ENCODE peak calls at places on chromosomes 11 and 22, in six cellular contexts. G, P, Q, I, Y and L are unnamed samples.
A peak's percentile ranks its signal among the peaks of the same experiment; 100 is the strongest.

GRCh38 chr11:12494699-12495098 is 117.3 kb downstream of the PARVA start:
- DNase-seq in G (no peak), P (no peak), Q (no peak), I (no peak), Y (no peak), L (peak; percentile 10)

GRCh38 chr22:38981005-38981658 is 1.0 kb upstream of the APOBEC3B start:
- DNase-seq in G (no peak), P (no peak), Q (peak; percentile 37), I (no peak), Y (no peak), L (peak; percentile 10)

GRCh38 chr22:49201046-49201970 is 626.4 kb downstream of the BRD1 start:
- DNase-seq in G (no peak), P (no peak), Q (no peak), I (peak; percentile 14), Y (peak; percentile 30), L (no peak)

GRCh38 chr22:34850010-34850409 is 215.9 kb upstream of the ISX start:
- DNase-seq in G (no peak), P (no peak), Q (no peak), I (no peak), Y (no peak), L (no peak)

GRCh38 chr22:22720724-22721261 is 76.4 kb downstream of the GGTLC2 start:
- DNase-seq in G (no peak), P (peak; percentile 64), Q (no peak), I (no peak), Y (no peak), L (no peak)

GRCh38 chr11:844693-845644 is 2.3 kb downstream of the TSPAN4 start:
- DNase-seq in G (no peak), P (peak; percentile 47), Q (no peak), I (peak; percentile 89), Y (peak; percentile 88), L (peak; percentile 86)

GRCh38 chr22:35306350-35306967 is 6.8 kb downstream of the TOM1 start:
- DNase-seq in G (no peak), P (no peak), Q (no peak), I (no peak), Y (no peak), L (no peak)

GRCh38 chr22:46012182-46012880 is 35.4 kb upstream of the WNT7B start:
- DNase-seq in G (no peak), P (no peak), Q (no peak), I (no peak), Y (no peak), L (no peak)

GRCh38 chr11:18768472-18768901 is 23.1 kb downstream of the PTPN5 start:
- DNase-seq in G (peak; percentile 49), P (no peak), Q (no peak), I (no peak), Y (no peak), L (no peak)

GRCh38 chr11:43269229-43269928 is 42.4 kb upstream of the API5 start:
- DNase-seq in G (no peak), P (no peak), Q (no peak), I (no peak), Y (no peak), L (no peak)

GRCh38 chr22:17587631-17588030 is 24.3 kb downstream of the SLC25A18 start:
- DNase-seq in G (no peak), P (no peak), Q (no peak), I (no peak), Y (no peak), L (no peak)

GRCh38 chr22:38754247-38755154 is 1.3 kb downstream of the SUN2 start:
- DNase-seq in G (no peak), P (peak; percentile 79), Q (no peak), I (peak; percentile 60), Y (peak; percentile 88), L (peak; percentile 43)

GRCh38 chr11:117172678-117173421 is 5.7 kb upstream of the SIDT2 start:
- DNase-seq in G (no peak), P (no peak), Q (no peak), I (no peak), Y (no peak), L (peak; percentile 32)

GRCh38 chr22:43185860-43186261 is 1.1 kb downstream of the TTLL12 start:
- DNase-seq in G (no peak), P (no peak), Q (peak; percentile 29), I (no peak), Y (peak; percentile 85), L (peak; percentile 38)

GRCh38 chr22:36430863-36431262 is 43.1 kb upstream of the MYH9 start:
- DNase-seq in G (no peak), P (no peak), Q (no peak), I (no peak), Y (no peak), L (no peak)

GRCh38 chr11:61697093-61697492 is 16.9 kb downstream of the DAGLA start:
- DNase-seq in G (no peak), P (no peak), Q (no peak), I (no peak), Y (no peak), L (no peak)

DNA sequence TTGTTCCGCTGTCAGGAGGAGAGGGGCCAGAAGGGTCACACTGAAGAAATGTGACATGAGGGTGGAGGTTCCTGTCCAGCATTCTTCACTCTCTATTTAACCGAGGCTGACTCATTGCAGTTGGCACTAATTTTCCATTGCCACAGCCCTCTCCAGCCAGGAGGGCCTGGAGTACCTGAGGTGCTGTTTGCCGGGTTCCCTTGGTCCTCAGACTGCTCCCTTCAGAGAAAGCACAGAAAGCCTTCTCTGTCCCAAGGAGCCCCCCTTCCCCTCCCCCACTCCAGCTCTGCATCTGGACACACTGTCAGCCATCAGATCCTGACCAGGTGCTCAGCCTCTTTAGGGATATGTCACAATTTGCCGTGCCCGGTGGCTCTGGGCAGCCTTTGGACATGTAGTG is 3.1 kb upstream of the C11orf91 start:
- DNase-seq in G (no peak), P (no peak), Q (no peak), I (no peak), Y (no peak), L (no peak)
- TF ChIP-seq POLR2A in G (no peak), P (no peak), Q (no peak), I (no peak), Y (no peak), L (no peak)

DNA sequence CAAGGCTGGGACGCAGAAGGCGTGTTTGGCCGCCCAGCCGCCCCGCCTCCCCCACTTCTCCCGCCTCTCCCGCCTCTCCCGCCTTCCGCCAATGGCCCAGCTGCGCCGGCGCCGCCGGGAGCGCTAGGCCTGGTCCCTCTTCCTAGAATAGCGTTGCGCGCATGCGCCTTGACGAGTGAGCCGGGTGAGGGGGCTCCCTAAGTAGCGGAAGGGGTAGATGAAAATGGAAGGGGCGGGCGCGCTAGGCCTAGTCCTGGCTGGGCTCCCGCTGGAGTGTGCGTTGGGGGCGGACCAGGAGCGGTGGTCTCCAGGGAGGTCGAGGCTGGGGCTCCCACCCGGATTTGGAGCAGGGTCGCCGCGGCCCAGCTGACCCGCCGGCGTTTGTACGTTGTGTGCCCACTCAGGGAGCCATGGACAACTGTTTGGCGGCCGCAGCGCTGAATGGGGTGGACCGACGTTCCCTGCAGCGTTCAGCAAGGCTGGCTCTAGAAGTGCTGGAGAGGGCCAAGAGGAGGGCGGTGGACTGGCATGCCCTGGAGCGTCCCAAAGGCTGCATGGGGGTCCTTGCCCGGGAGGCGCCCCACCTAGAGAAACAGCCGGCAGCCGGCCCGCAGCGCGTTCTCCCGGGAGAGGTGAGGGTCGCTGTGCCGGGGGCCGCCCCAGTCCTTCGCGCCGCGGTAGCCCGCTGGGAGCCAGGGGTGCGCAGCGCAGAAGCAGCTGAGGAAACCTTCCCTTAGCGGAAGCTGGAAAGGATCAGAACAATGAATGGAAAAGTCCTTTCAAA is at the start of gene AKIP1:
- DNase-seq in G (peak; percentile 73), P (peak; percentile 78), Q (peak; percentile 83), I (peak; percentile 96), Y (peak; percentile 97), L (peak; percentile 92)
- TF ChIP-seq POLR2A in G (no peak), P (no peak), Q (peak; percentile 30), I (no peak), Y (peak; percentile 50), L (peak; percentile 62)

GRCh38 chr11:126498281-126498680 is 142.8 kb downstream of the ST3GAL4 start:
- DNase-seq in G (no peak), P (no peak), Q (no peak), I (no peak), Y (no peak), L (no peak)
- TF ChIP-seq POLR2A in G (no peak), P (no peak), Q (no peak), I (no peak), Y (no peak), L (no peak)

DNA sequence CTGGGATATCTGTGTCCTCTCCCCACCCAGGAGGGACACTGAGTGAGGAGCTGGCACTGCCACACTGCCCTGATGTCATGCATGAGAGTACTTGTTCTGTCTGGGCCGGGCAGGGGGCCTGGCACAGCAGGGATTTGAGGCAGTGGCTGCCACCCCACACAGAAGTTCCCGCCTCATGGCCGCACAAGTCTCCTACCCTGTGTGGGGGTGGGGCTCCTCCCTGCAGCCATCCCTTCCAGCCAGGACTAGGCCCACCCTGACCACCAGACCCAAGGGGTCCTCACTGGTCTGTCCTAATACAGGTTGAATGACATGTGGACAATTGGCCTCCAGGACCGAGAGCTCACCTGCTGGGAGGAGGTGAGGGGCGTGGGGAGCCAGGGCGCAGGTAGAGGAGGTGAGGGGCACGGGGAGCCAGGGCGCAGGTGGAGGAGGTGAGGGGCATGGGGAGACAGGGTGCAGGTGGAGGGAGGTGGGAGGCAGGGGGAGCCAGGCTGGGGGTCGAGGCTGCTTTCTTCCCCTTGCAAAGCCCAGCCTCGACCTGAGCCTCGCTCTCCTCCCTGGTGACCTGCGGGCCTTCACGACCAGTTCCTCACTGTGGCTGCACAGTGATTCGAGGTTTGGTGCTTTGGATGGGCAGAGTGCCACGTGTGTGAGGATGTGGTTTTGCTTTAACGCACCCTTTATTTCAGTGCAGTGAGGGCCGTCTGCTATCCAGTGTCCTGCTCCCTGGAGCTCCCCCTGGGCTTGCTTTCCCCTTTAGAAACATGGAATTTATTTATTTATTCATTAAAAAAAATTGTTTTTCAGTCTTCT is 7.4 kb downstream of the LZTR1 start:
- DNase-seq in G (no peak), P (no peak), Q (no peak), I (no peak), Y (no peak), L (no peak)
- TF ChIP-seq POLR2A in G (no peak), P (no peak), Q (no peak), I (no peak), Y (no peak), L (no peak)